ENCODE peak calls at places on chromosomes 6 and 20, in four cellular contexts. D, C, Z and K are unnamed samples.

GRCh38 chr20:42218566-42218965 is 600.4 kb upstream of the CHD6 start:
- DNase-seq in D (peak; percentile 30), Z (no peak), C (no peak), K (no peak)

GRCh38 chr20:34553366-34553867 is 5.1 kb upstream of the MAP1LC3A start:
- DNase-seq in Z (no peak), C (no peak), D (no peak), K (no peak)

GRCh38 chr6:56399672-56400263 is 152.4 kb upstream of the COL21A1 start:
- DNase-seq in C (no peak), D (no peak), Z (no peak), K (peak; percentile 43)

GRCh38 chr20:2178328-2179232 is 77.0 kb downstream of the STK35 start:
- DNase-seq in D (no peak), C (no peak), Z (no peak), K (no peak)

GRCh38 chr6:168533428-168533827 is 92.4 kb downstream of the SMOC2 start:
- DNase-seq in D (no peak), Z (no peak), C (no peak), K (no peak)

GRCh38 chr6:7636151-7636550 is 46.2 kb downstream of the SNRNP48 start:
- DNase-seq in Z (no peak), D (no peak), C (no peak), K (no peak)

GRCh38 chr6:67642582-67642981 is 992.5 kb upstream of the ADGRB3 start:
- DNase-seq in C (no peak), Z (no peak), D (no peak), K (no peak)

GRCh38 chr6:109073344-109074235 is 21.1 kb downstream of the SESN1 start:
- DNase-seq in Z (no peak), C (no peak), D (peak; percentile 55), K (peak; percentile 75)

GRCh38 chr6:109441069-109441816 is 719 bp downstream of the SMPD2 start:
- DNase-seq in Z (peak; percentile 73), C (no peak), D (peak; percentile 69), K (peak; percentile 87)

GRCh38 chr6:157110620-157111019 is 212.7 kb downstream of the TMEM242 start:
- DNase-seq in Z (no peak), D (no peak), C (no peak), K (no peak)

DNA sequence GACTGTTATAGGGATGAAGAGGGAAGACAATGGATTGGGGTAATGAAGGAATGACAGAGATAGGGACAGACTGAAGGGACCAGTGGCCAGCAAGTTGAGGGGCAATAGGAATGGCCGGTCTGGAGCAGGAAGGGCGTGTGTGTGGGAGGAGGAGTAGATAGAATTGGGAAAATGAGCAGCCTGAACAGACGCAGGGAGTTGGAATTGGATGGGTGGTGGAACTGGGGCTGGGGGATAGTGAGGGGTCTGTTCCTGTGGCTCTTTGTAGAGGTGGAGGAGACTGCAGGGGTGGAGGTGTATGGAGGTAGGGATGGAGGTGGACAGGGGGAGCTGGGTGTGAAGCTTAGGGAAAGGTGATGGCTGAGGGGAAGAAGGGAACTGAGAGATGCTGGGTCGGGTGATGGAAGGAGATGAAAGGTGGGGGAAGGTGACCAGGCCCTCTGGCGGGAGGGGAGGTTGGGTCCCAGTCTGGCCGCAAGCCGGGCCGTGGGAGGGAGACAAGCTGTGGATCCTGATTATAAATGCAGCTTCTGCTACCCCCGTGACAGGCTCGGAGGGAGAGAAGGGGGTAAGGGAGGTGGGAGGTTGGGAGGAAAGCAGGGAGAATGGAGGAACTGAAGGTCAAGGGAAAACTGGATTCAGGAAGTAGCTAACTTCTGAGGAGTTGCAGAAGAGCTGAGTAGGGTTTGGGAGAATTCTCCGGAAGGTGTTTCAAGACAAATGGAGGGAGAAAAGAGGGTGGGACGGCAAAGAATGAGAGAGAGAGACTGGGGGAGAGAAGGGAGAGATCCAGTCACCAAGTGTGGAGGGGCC is 5.2 kb downstream of the SYNGAP1 start:
- DNase-seq in Z (no peak), D (peak; percentile 32), C (no peak), K (no peak)
- H3K79me2 ChIP-seq in Z (peaks cover 10% of the 10 kb centered on the region), D (peaks cover 26% of the 10 kb centered on the region), C (peaks cover 4% of the 10 kb centered on the region), K (peaks cover 29% of the 10 kb centered on the region)

GRCh38 chr20:62186887-62187866 is 4.3 kb downstream of the MTG2 start:
- DNase-seq in Z (no peak), D (no peak), C (no peak), K (peak; percentile 13)

GRCh38 chr20:62186096-62186426 is 3.2 kb downstream of the MTG2 start:
- DNase-seq in D (no peak), Z (no peak), C (no peak), K (no peak)

GRCh38 chr20:62182469-62183425 is at the start of gene MTG2:
- DNase-seq in Z (peak; percentile 96), D (peak; percentile 99), C (peak; percentile 73), K (peak; percentile 98)

GRCh38 chr20:62181808-62182207 is 1.0 kb upstream of the MTG2 start:
- DNase-seq in Z (no peak), D (no peak), C (no peak), K (no peak)

GRCh38 chr20:62183426-62184142 is 756 bp downstream of the MTG2 start:
- DNase-seq in Z (no peak), C (no peak), D (peak; percentile 59), K (no peak)
- H3K79me2 ChIP-seq in Z (peaks cover 4% of the 10 kb centered on the region), C (peaks cover 44% of the 10 kb centered on the region), D (peaks cover 61% of the 10 kb centered on the region), K (peaks cover 8% of the 10 kb centered on the region)

GRCh38 chr6:90154666-90155065 is 142.0 kb downstream of the BACH2 start:
- DNase-seq in D (no peak), Z (no peak), C (no peak), K (no peak)
- H3K79me2 ChIP-seq in D (no peaks in the 10 kb centered on the region), Z (no peaks in the 10 kb centered on the region), C (no peaks in the 10 kb centered on the region), K (no peaks in the 10 kb centered on the region)

GRCh38 chr20:37163832-37164554 is 15.1 kb upstream of the RPN2 start:
- DNase-seq in Z (no peak), D (no peak), C (no peak), K (no peak)

GRCh38 chr20:37165031-37165430 is 14.1 kb upstream of the RPN2 start:
- DNase-seq in D (no peak), Z (no peak), C (no peak), K (no peak)

GRCh38 chr20:37160683-37161082 is 18.4 kb upstream of the RPN2 start:
- DNase-seq in D (no peak), Z (no peak), C (no peak), K (no peak)

GRCh38 chr20:37161830-37162549 is 17.1 kb upstream of the RPN2 start:
- DNase-seq in C (no peak), Z (no peak), D (no peak), K (peak; percentile 17)

GRCh38 chr20:37162674-37163073 is 16.5 kb upstream of the RPN2 start:
- DNase-seq in Z (no peak), C (no peak), D (no peak), K (peak; percentile 31)
- H3K79me2 ChIP-seq in Z (no peaks in the 10 kb centered on the region), C (no peaks in the 10 kb centered on the region), D (no peaks in the 10 kb centered on the region), K (no peaks in the 10 kb centered on the region)